ENCODE peak calls at places on chromosomes 4 and X, in five cellular contexts. One of them, this sample, is unnamed.

GRCh38 chr4:134807231-134807745 is 605.7 kb upstream of the PABPC4L start:
- DNase-seq in NCI-H146: no peak
- DNase-seq in Caki2: peak
- DNase-seq in amniotic stem cell: no peak
- DNase-seq in C1 segment of cervical spinal cord: no peak
- DNase-seq in this sample: no peak

GRCh38 chr4:794911-795725 is 30.8 kb downstream of the CPLX1 start:
- DNase-seq in C1 segment of cervical spinal cord: no peak
- DNase-seq in amniotic stem cell: no peak
- DNase-seq in NCI-H146: no peak
- DNase-seq in Caki2: no peak
- DNase-seq in this sample: no peak

GRCh38 chrX:12548746-12549145 is 242.5 kb upstream of the PRPS2 start:
- DNase-seq in NCI-H146: no peak
- DNase-seq in amniotic stem cell: no peak
- DNase-seq in C1 segment of cervical spinal cord: no peak
- DNase-seq in Caki2: peak
- DNase-seq in this sample: no peak

GRCh38 chrX:64894454-64895038 is 81.7 kb downstream of the ZC4H2 start:
- DNase-seq in NCI-H146: no peak
- DNase-seq in C1 segment of cervical spinal cord: no peak
- DNase-seq in Caki2: no peak
- DNase-seq in amniotic stem cell: no peak
- DNase-seq in this sample: no peak

GRCh38 chr4:188113156-188113555 is 3.8 kb upstream of the TRIML2 start:
- DNase-seq in NCI-H146: no peak
- DNase-seq in C1 segment of cervical spinal cord: no peak
- DNase-seq in Caki2: no peak
- DNase-seq in amniotic stem cell: no peak
- DNase-seq in this sample: no peak

GRCh38 chrX:39762266-39762841 is 335.4 kb downstream of the BCOR start:
- DNase-seq in amniotic stem cell: no peak
- DNase-seq in NCI-H146: peak
- DNase-seq in C1 segment of cervical spinal cord: no peak
- DNase-seq in Caki2: no peak
- DNase-seq in this sample: no peak

GRCh38 chr4:8472689-8473197 is 32.2 kb downstream of the TRMT44 start:
- DNase-seq in Caki2: peak
- DNase-seq in amniotic stem cell: peak
- DNase-seq in NCI-H146: no peak
- DNase-seq in C1 segment of cervical spinal cord: no peak
- DNase-seq in this sample: peak

GRCh38 chr4:72665376-72665978 is 96.5 kb upstream of the ADAMTS3 start:
- DNase-seq in C1 segment of cervical spinal cord: no peak
- DNase-seq in amniotic stem cell: no peak
- DNase-seq in NCI-H146: no peak
- DNase-seq in Caki2: no peak
- DNase-seq in this sample: no peak

GRCh38 chr4:140355288-140355687 is 18.2 kb upstream of the SCOC start:
- DNase-seq in Caki2: no peak
- DNase-seq in NCI-H146: no peak
- DNase-seq in amniotic stem cell: no peak
- DNase-seq in C1 segment of cervical spinal cord: no peak
- DNase-seq in this sample: no peak

This sample was measured in HS-27A.